ENCODE peak calls at places on chromosomes 12 and 14, in ten cellular contexts. E is activated B cell treated with CpG ODN at 0.5 μM for 24 hours; A is foreskin keratinocyte; O is CD4-positive, alpha-beta T cell; P is Right ventricle myocardium inferior; Q is IMR-90; T is left cardiac atrium; S is activated naive CD8-positive, alpha-beta T cell treated with anti-CD3 and anti-CD28 coated beads, Interleukin-2, amount 10 ng/mL, durations not matched to agents 7 days and 5 days; W is pancreas; M is naive thymus-derived CD8-positive, alpha-beta T cell. N is an unnamed sample.
A peak's percentile ranks its signal among the peaks of the same experiment; 100 is the strongest.

GRCh38 chr12:130783110-130783715 is 55.8 kb downstream of the STX2 start:
- ATAC-seq in W (no peak), S (no peak), T (no peak), P (no peak), Q (no peak), M (no peak), A (no peak), O (no peak), E (no peak), N (no peak)

GRCh38 chr14:73460691-73461127 is 2.4 kb upstream of the NUMB start:
- ATAC-seq in T (no peak), S (no peak), O (no peak), E (no peak), A (no peak), M (no peak), Q (no peak), W (no peak), P (no peak), N (no peak)

GRCh38 chr12:6182279-6182898 is 17.8 kb upstream of the CD9 start:
- ATAC-seq in O (no peak), S (no peak), P (peak; percentile 63), T (peak; percentile 64), A (peak; percentile 68), Q (peak; percentile 24), E (no peak), M (no peak), W (peak; percentile 44), N (peak; percentile 59)

GRCh38 chr14:87975636-87976035 is 17.3 kb downstream of the GALC start:
- ATAC-seq in T (no peak), W (no peak), P (no peak), E (no peak), O (no peak), A (no peak), S (no peak), M (no peak), Q (peak; percentile 75), N (no peak)

GRCh38 chr12:94637714-94638113 is 12.6 kb downstream of the TMCC3 start:
- ATAC-seq in T (no peak), O (no peak), W (no peak), M (no peak), S (no peak), Q (no peak), A (no peak), P (no peak), E (no peak), N (no peak)

GRCh38 chr12:13282861-13283260 is 86.3 kb downstream of the EMP1 start:
- ATAC-seq in P (no peak), M (no peak), A (no peak), W (no peak), O (no peak), S (no peak), Q (no peak), E (no peak), T (no peak), N (no peak)

GRCh38 chr14:77390188-77390587 is 13.0 kb downstream of the SAMD15 start:
- ATAC-seq in A (no peak), Q (no peak), O (no peak), P (no peak), S (no peak), W (no peak), T (no peak), M (no peak), E (no peak), N (no peak)

GRCh38 chr14:56487090-56487667 is 92.4 kb upstream of the TMEM260 start:
- ATAC-seq in A (peak; percentile 36), S (no peak), P (no peak), E (no peak), T (peak; percentile 40), M (no peak), Q (peak; percentile 50), O (no peak), W (peak; percentile 46), N (no peak)

GRCh38 chr14:97946291-97946690 is 1149.1 kb downstream of the VRK1 start:
- ATAC-seq in Q (no peak), W (no peak), A (no peak), M (no peak), O (no peak), T (no peak), S (no peak), P (no peak), E (no peak), N (no peak)

GRCh38 chr12:118327381-118327780 is 45.3 kb downstream of the TAOK3 start:
- ATAC-seq in S (no peak), O (no peak), E (no peak), Q (no peak), P (no peak), W (no peak), A (no peak), T (no peak), M (no peak), N (no peak)

GRCh38 chr12:67633708-67634107 is 14.8 kb upstream of the DYRK2 start:
- ATAC-seq in T (peak; percentile 65), Q (no peak), E (no peak), O (no peak), W (peak; percentile 65), P (peak; percentile 44), M (no peak), A (no peak), S (no peak), N (no peak)

GRCh38 chr14:92656306-92656705 is 92.1 kb downstream of the LGMN start:
- ATAC-seq in E (no peak), Q (peak; percentile 48), A (no peak), P (no peak), W (no peak), T (no peak), S (no peak), M (no peak), O (no peak), N (no peak)

GRCh38 chr12:46963977-46964376 is 115.4 kb upstream of the PCED1B start:
- ATAC-seq in Q (no peak), P (peak; percentile 68), A (no peak), S (no peak), O (no peak), M (no peak), T (peak; percentile 59), E (no peak), W (peak; percentile 67), N (peak; percentile 86)

GRCh38 chr12:1830981-1831930 is 10.9 kb downstream of the LRTM2 start:
- ATAC-seq in M (no peak), P (peak; percentile 62), Q (peak; percentile 97), O (no peak), E (no peak), S (peak; percentile 62), A (peak; percentile 76), W (peak; percentile 95), T (peak; percentile 71), N (peak; percentile 83)

GRCh38 chr12:63098851-63099250 is 52.1 kb downstream of the AVPR1A start:
- ATAC-seq in Q (no peak), P (no peak), T (no peak), O (no peak), E (no peak), S (no peak), M (no peak), W (no peak), A (no peak), N (no peak)

N was measured in esophagus mucosa.